ENCODE peak calls at places on chromosomes 11 and 22, in five cellular contexts. G, L, H, M and W are unnamed samples.

GRCh38 chr11:73999581-74000306 is 9.1 kb downstream of the UCP3 start:
- DNase-seq in G (no peak), H (no peak), M (no peak), L (no peak), W (no peak)

GRCh38 chr11:117438371-117439000 is 110.8 kb downstream of the CEP164 start:
- DNase-seq in M (no peak), H (no peak), L (no peak), G (no peak), W (peak; percentile 26)

GRCh38 chr22:39175127-39176066 is 22.9 kb upstream of the CBX7 start:
- DNase-seq in M (no peak), G (no peak), L (no peak), H (no peak), W (no peak)

GRCh38 chr11:78683774-78684173 is 109.1 kb upstream of the NARS2 start:
- DNase-seq in H (no peak), G (no peak), L (no peak), M (no peak), W (no peak)

GRCh38 chr22:36197065-36197440 is 4.6 kb downstream of the APOL4 start:
- DNase-seq in L (no peak), G (no peak), M (peak; percentile 27), H (peak; percentile 58), W (peak; percentile 70)

GRCh38 chr11:44747339-44747738 is 20.6 kb downstream of the TSPAN18 start:
- DNase-seq in L (no peak), M (no peak), H (no peak), G (no peak), W (peak; percentile 21)

GRCh38 chr11:134950692-134951304 is 538.8 kb upstream of the B3GAT1 start:
- DNase-seq in H (no peak), L (no peak), G (no peak), M (no peak), W (peak; percentile 75)

GRCh38 chr11:33869511-33870422 is 22.1 kb downstream of the LMO2 start:
- DNase-seq in G (no peak), H (peak; percentile 72), M (peak; percentile 84), L (no peak), W (peak; percentile 2)

GRCh38 chr11:14974723-14975587 is 2.8 kb upstream of the CALCA start:
- DNase-seq in M (peak; percentile 65), L (peak; percentile 16), G (peak; percentile 54), H (peak; percentile 42), W (peak; percentile 20)

GRCh38 chr11:43575931-43576833 is 104.4 kb upstream of the HSD17B12 start:
- DNase-seq in G (no peak), H (no peak), L (no peak), M (no peak), W (no peak)

GRCh38 chr11:108897071-108897481 is 232.2 kb downstream of the DDX10 start:
- DNase-seq in H (no peak), G (peak; percentile 95), L (no peak), M (no peak), W (peak; percentile 63)

GRCh38 chr11:95853862-95854261 is 63.6 kb downstream of the CEP57 start:
- DNase-seq in M (no peak), H (no peak), G (no peak), L (no peak), W (no peak)

GRCh38 chr11:134849833-134850232 is 437.8 kb upstream of the B3GAT1 start:
- DNase-seq in H (no peak), G (no peak), M (no peak), L (no peak), W (no peak)

GRCh38 chr11:35541621-35542375 is 16.4 kb upstream of the PAMR1 start:
- DNase-seq in H (no peak), G (no peak), L (no peak), M (no peak), W (peak; percentile 93)

GRCh38 chr11:80330302-80330701 is 889.5 kb upstream of the TENM4 start:
- DNase-seq in H (no peak), M (no peak), L (no peak), G (no peak), W (peak; percentile 51)

GRCh38 chr11:131692151-131692550 is 321.7 kb downstream of the NTM start:
- DNase-seq in M (no peak), G (no peak), H (no peak), L (no peak), W (no peak)

GRCh38 chr22:49564054-49564453 is 263.6 kb downstream of the BRD1 start:
- DNase-seq in G (no peak), H (no peak), L (no peak), M (no peak), W (no peak)

GRCh38 chr11:1226226-1226961 is 3.5 kb downstream of the MUC5B start:
- DNase-seq in M (peak; percentile 55), G (no peak), L (no peak), H (peak; percentile 50), W (no peak)

GRCh38 chr11:11725438-11725837 is 103.6 kb upstream of the GALNT18 start:
- DNase-seq in H (no peak), L (no peak), G (no peak), M (no peak), W (no peak)

GRCh38 chr11:28756977-28757376 is 648.8 kb downstream of the METTL15 start:
- DNase-seq in G (no peak), M (no peak), L (no peak), H (no peak), W (peak; percentile 89)

GRCh38 chr11:128336203-128336602 is 251.2 kb downstream of the ETS1 start:
- DNase-seq in L (peak; percentile 44), H (no peak), M (no peak), G (no peak), W (peak; percentile 82)

GRCh38 chr22:42560781-42561180 is 7.0 kb downstream of the SERHL2 start:
- DNase-seq in M (peak; percentile 59), G (no peak), L (peak; percentile 35), H (peak; percentile 49), W (no peak)

GRCh38 chr22:42615092-42615859 is 593 bp upstream of the POLDIP3 start:
- DNase-seq in L (peak; percentile 96), H (peak; percentile 61), G (peak; percentile 99), M (peak; percentile 79), W (peak; percentile 100)

GRCh38 chr22:42279425-42280020 is 9.1 kb upstream of the TCF20 start:
- DNase-seq in L (no peak), M (no peak), H (no peak), G (no peak), W (no peak)

GRCh38 chr22:46721716-46722115 is 16.3 kb downstream of the CERK start:
- DNase-seq in H (no peak), M (no peak), L (no peak), G (no peak), W (no peak)

GRCh38 chr11:2587976-2588748 is 111.6 kb downstream of the KCNQ1OT1 start:
- DNase-seq in H (no peak), L (no peak), M (peak; percentile 49), G (no peak), W (no peak)

GRCh38 chr11:109808569-109808968 is 284.6 kb upstream of the ZC3H12C start:
- DNase-seq in L (no peak), H (no peak), G (no peak), M (no peak), W (peak; percentile 51)

GRCh38 chr11:13955971-13956421 is 6.5 kb upstream of the SPON1 start:
- DNase-seq in M (peak; percentile 44), G (peak; percentile 54), L (peak; percentile 58), H (peak; percentile 60), W (peak; percentile 71)

GRCh38 chr22:33000342-33001280 is 57.6 kb downstream of the SYN3 start:
- DNase-seq in M (peak; percentile 82), G (no peak), H (peak; percentile 50), L (peak; percentile 15), W (peak; percentile 32)

GRCh38 chr11:66936326-66936725 is 21.9 kb downstream of the PC start:
- DNase-seq in G (no peak), L (peak; percentile 50), H (no peak), M (no peak), W (peak; percentile 97)

GRCh38 chr22:27460596-27461347 is 340.8 kb downstream of the MN1 start:
- DNase-seq in G (no peak), L (no peak), M (no peak), H (no peak), W (peak; percentile 60)

GRCh38 chr22:50621491-50621880 is 6.5 kb downstream of the ARSA start:
- DNase-seq in L (no peak), H (no peak), G (no peak), M (peak; percentile 13), W (no peak)

GRCh38 chr11:1089738-1090599 is 15.3 kb downstream of the MUC2 start:
- DNase-seq in M (no peak), L (no peak), H (no peak), G (no peak), W (no peak)

GRCh38 chr22:43244803-43245527 is 58.0 kb upstream of the TTLL12 start:
- DNase-seq in G (no peak), M (no peak), L (no peak), H (peak; percentile 18), W (no peak)

DNA sequence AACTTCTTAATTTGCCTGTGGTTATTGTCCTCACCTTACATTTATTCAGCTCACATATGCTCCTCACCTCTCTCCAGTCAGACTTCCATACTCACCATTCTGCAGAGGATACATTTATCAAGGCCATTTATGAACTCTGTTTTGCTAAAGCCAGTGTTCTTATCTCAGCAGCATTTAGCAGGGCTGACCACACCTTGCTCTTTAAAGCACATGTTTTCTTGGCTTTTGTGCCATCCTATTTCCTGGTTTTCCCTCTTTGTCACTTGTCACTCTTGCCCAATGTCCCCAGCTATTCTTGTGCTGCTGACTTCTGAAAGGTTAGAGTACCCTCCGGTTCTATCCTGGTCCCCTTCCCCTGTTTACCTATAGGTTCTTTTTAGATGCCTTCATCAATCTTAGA is 446.6 kb downstream of the NELL1 start:
- DNase-seq in H (no peak), G (no peak), L (no peak), M (no peak), W (no peak)
- H2AFZ ChIP-seq in H (no peak overlapping the region), G (no peak overlapping the region), L (no peak overlapping the region), M (no peak overlapping the region), W (no peak overlapping the region)

GRCh38 chr22:30212996-30213441 is 33.5 kb downstream of the LIF start:
- DNase-seq in L (no peak), G (no peak), M (peak; percentile 47), H (no peak), W (no peak)
- TF ChIP-seq CTCF in L (no peak), G (no peak), M (no peak), H (no peak), W (no peak)

GRCh38 chr11:8839957-8840945 is 70.7 kb upstream of the AKIP1 start:
- DNase-seq in M (no peak), L (peak; percentile 35), G (no peak), H (no peak), W (peak; percentile 74)
- TF ChIP-seq RAD21 in M (no peak), L (no peak), G (no peak), H (no peak), W (no peak)

GRCh38 chr11:118849825-118850224 is 33.9 kb upstream of the CXCR5 start:
- DNase-seq in H (no peak), M (no peak), L (no peak), G (no peak), W (no peak)
- H2AFZ ChIP-seq in H (no peak overlapping the region), M (no peak overlapping the region), L (no peak overlapping the region), G (no peak overlapping the region), W (no peak overlapping the region)